ENCODE peak calls at places on chromosomes 11 and 22, in eight cellular contexts. T, O, K, R, Q, V, A and G are unnamed samples.

GRCh38 chr22:28570697-28571373 is 108.8 kb downstream of the TTC28 start:
- DNase-seq in T (no peak), O (no peak), K (no peak), R (no peak), Q (peak), V (no peak), A (no peak), G (no peak)

GRCh38 chr11:69003866-69004311 is 9.2 kb downstream of the MRGPRF start:
- DNase-seq in T (no peak), O (no peak), K (no peak), R (peak), Q (no peak), V (no peak), A (no peak), G (no peak)

GRCh38 chr11:92954003-92954402 is 15.4 kb upstream of the MTNR1B start:
- DNase-seq in T (no peak), O (no peak), K (no peak), R (no peak), Q (no peak), V (no peak), A (no peak), G (no peak)

GRCh38 chr11:128859563-128860441 is 7.3 kb downstream of the KCNJ1 start:
- DNase-seq in T (peak), O (no peak), K (peak), R (peak), Q (peak), V (peak), A (no peak), G (no peak)

GRCh38 chr22:45688606-45689080 is 17.0 kb downstream of the ATXN10 start:
- DNase-seq in T (no peak), O (peak), K (no peak), R (no peak), Q (peak), V (no peak), A (peak), G (peak)

GRCh38 chr11:10317281-10317755 is 12.4 kb downstream of the ADM start:
- DNase-seq in T (no peak), O (no peak), K (no peak), R (no peak), Q (no peak), V (no peak), A (no peak), G (no peak)

GRCh38 chr22:33013531-33014162 is 44.5 kb downstream of the SYN3 start:
- DNase-seq in T (no peak), O (no peak), K (no peak), R (no peak), Q (no peak), V (no peak), A (no peak), G (no peak)

GRCh38 chr11:117535870-117536411 is 208.3 kb downstream of the CEP164 start:
- DNase-seq in T (peak), O (no peak), K (no peak), R (no peak), Q (no peak), V (no peak), A (no peak), G (no peak)

GRCh38 chr22:33327348-33327860 is 269.2 kb upstream of the SYN3 start:
- DNase-seq in T (no peak), O (no peak), K (no peak), R (no peak), Q (no peak), V (no peak), A (no peak), G (no peak)

GRCh38 chr11:1082346-1082727 is 7.7 kb downstream of the MUC2 start:
- DNase-seq in T (no peak), O (no peak), K (no peak), R (peak), Q (no peak), V (no peak), A (no peak), G (no peak)

GRCh38 chr11:1785749-1786261 is 22.1 kb upstream of the CTSD start:
- DNase-seq in T (no peak), O (no peak), K (no peak), R (peak), Q (no peak), V (no peak), A (no peak), G (no peak)

GRCh38 chr22:21933899-21934298 is 18.7 kb downstream of the PPM1F start:
- DNase-seq in T (no peak), O (no peak), K (no peak), R (peak), Q (no peak), V (no peak), A (no peak), G (no peak)

GRCh38 chr22:45640291-45640940 is 31.2 kb upstream of the ATXN10 start:
- DNase-seq in T (no peak), O (no peak), K (no peak), R (no peak), Q (no peak), V (no peak), A (no peak), G (no peak)

GRCh38 chr11:93059074-93059957 is 89.9 kb downstream of the MTNR1B start:
- DNase-seq in T (no peak), O (peak), K (no peak), R (no peak), Q (peak), V (no peak), A (no peak), G (no peak)

GRCh38 chr11:118048472-118049370 is 28.2 kb upstream of the TMPRSS4 start:
- DNase-seq in T (no peak), O (no peak), K (no peak), R (no peak), Q (peak), V (no peak), A (no peak), G (no peak)

GRCh38 chr11:73889019-73889418 is 12.2 kb downstream of the PAAF1 start:
- DNase-seq in T (no peak), O (no peak), K (no peak), R (no peak), Q (no peak), V (no peak), A (no peak), G (peak)

GRCh38 chr11:60743058-60743457 is 13.6 kb upstream of the MS4A15 start:
- DNase-seq in T (no peak), O (no peak), K (no peak), R (no peak), Q (no peak), V (no peak), A (no peak), G (no peak)

GRCh38 chr22:46029036-46029435 is 52.1 kb upstream of the WNT7B start:
- DNase-seq in T (no peak), O (no peak), K (no peak), R (no peak), Q (no peak), V (no peak), A (no peak), G (no peak)

GRCh38 chr22:27705391-27706080 is 96.0 kb downstream of the MN1 start:
- DNase-seq in T (no peak), O (no peak), K (no peak), R (no peak), Q (no peak), V (no peak), A (no peak), G (no peak)

GRCh38 chr11:23751280-23751679 is 745.6 kb upstream of the LUZP2 start:
- DNase-seq in T (no peak), O (no peak), K (no peak), R (no peak), Q (no peak), V (no peak), A (no peak), G (no peak)

DNA sequence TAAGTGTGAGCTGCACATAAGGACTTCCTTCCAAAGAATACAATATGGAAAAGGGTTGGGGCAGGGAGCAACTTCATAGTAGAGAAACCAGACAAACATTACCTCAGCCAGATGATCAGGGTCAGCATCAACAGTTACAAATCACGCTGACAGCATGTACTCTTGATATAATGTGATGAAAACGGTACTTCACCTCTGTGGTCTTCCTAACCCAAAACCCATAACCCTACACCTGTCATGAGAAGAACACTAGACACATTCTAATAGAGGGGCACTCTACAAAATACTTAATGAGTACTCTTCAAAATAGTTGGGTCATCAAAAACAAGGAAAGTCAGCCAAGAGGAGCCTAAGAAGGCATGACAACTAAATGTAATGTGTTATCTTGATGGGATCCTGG is 43.9 kb downstream of the RRAS2 start:
- DNase-seq in T (no peak), O (no peak), K (no peak), R (no peak), Q (no peak), V (no peak), A (no peak), G (no peak)
- H3K4me3 ChIP-seq in T (no peak), O (no peak), K (no peak), R (no peak), Q (no peak), V (no peak), A (no peak), G (no peak)

DNA sequence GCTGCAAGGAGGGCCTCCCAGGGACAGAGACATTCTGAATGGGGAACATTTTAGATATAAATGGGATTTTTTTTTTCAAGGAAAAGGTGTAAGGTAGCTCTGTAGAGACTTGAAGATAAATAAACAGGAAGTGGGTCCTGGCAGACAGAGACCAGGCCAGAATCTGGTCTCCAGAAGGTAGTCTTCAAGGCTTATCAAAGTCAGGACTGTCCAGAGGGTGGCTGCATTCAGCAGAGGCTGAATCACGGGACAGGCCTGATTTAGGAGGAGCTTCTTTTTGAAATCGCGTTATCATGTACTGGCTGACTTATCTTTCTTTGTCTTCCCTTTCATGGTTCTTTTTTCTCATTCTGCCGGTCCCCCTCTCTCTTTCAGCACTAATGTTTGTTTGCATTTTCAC is 542.9 kb downstream of the NTM start:
- DNase-seq in T (no peak), O (no peak), K (no peak), R (peak), Q (no peak), V (no peak), A (no peak), G (no peak)
- TF ChIP-seq CTCF in T (no peak), O (no peak), K (no peak), R (no peak), Q (no peak), V (no peak), A (no peak), G (no peak)

GRCh38 chr11:46099973-46100335 is 21.3 kb downstream of the PHF21A start:
- DNase-seq in T (no peak), O (no peak), K (no peak), R (no peak), Q (peak), V (no peak), A (no peak), G (no peak)
- H3K4me3 ChIP-seq in T (no peak), O (peak), K (peak), R (peak), Q (peak), V (no peak), A (no peak), G (no peak)

GRCh38 chr11:9037963-9038362 is 34.2 kb upstream of the NRIP3 start:
- DNase-seq in T (no peak), O (no peak), K (no peak), R (no peak), Q (peak), V (no peak), A (no peak), G (no peak)
- TF ChIP-seq CTCF in T (no peak), O (no peak), K (no peak), R (no peak), Q (no peak), V (no peak), A (no peak), G (no peak)

GRCh38 chr11:44072757-44073658 is 6.9 kb downstream of the ACCS start:
- DNase-seq in T (no peak), O (no peak), K (no peak), R (no peak), Q (no peak), V (no peak), A (no peak), G (no peak)
- H3K4me3 ChIP-seq in T (no peak), O (no peak), K (no peak), R (no peak), Q (no peak), V (no peak), A (no peak), G (no peak)